ENCODE peak calls at places on chromosomes 4 and X, in nine cellular contexts. One of them, this sample, is unnamed.

GRCh38 chr4:129438582-129438981 is 342.6 kb downstream of the C4orf33 start:
- DNase-seq in brain microvascular endothelial cell: no peak
- DNase-seq in EL: no peak
- DNase-seq in ACHN: no peak
- DNase-seq in cardiac fibroblast: no peak
- DNase-seq in CMK: no peak
- DNase-seq in lower lobe of right lung: no peak
- DNase-seq in AG09309: no peak
- DNase-seq in GM23248: no peak
- DNase-seq in this sample: no peak

GRCh38 chr4:71472946-71473345 is 134.1 kb downstream of the SLC4A4 start:
- DNase-seq in brain microvascular endothelial cell: peak
- DNase-seq in EL: peak
- DNase-seq in ACHN: peak
- DNase-seq in cardiac fibroblast: peak
- DNase-seq in CMK: no peak
- DNase-seq in lower lobe of right lung: no peak
- DNase-seq in AG09309: peak
- DNase-seq in GM23248: peak
- DNase-seq in this sample: no peak

GRCh38 chrX:10041383-10041782 is 74.2 kb downstream of the CLDN34 start:
- DNase-seq in brain microvascular endothelial cell: no peak
- DNase-seq in EL: no peak
- DNase-seq in ACHN: peak
- DNase-seq in cardiac fibroblast: no peak
- DNase-seq in CMK: no peak
- DNase-seq in lower lobe of right lung: no peak
- DNase-seq in AG09309: peak
- DNase-seq in GM23248: peak
- DNase-seq in this sample: no peak

GRCh38 chr4:107733431-107733925 is 13.4 kb upstream of the PAPSS1 start:
- DNase-seq in brain microvascular endothelial cell: no peak
- DNase-seq in EL: no peak
- DNase-seq in ACHN: no peak
- DNase-seq in cardiac fibroblast: no peak
- DNase-seq in CMK: no peak
- DNase-seq in lower lobe of right lung: no peak
- DNase-seq in AG09309: no peak
- DNase-seq in GM23248: no peak
- DNase-seq in this sample: no peak

GRCh38 chr4:1234296-1234695 is 14.6 kb downstream of the CTBP1 start:
- DNase-seq in brain microvascular endothelial cell: no peak
- DNase-seq in EL: no peak
- DNase-seq in ACHN: no peak
- DNase-seq in cardiac fibroblast: peak
- DNase-seq in CMK: no peak
- DNase-seq in lower lobe of right lung: peak
- DNase-seq in AG09309: no peak
- DNase-seq in GM23248: peak
- DNase-seq in this sample: no peak

GRCh38 chrX:153970398-153971123 is 1.1 kb downstream of the HCFC1 start:
- DNase-seq in brain microvascular endothelial cell: peak
- DNase-seq in EL: peak
- DNase-seq in ACHN: peak
- DNase-seq in cardiac fibroblast: peak
- DNase-seq in CMK: no peak
- DNase-seq in lower lobe of right lung: no peak
- DNase-seq in AG09309: peak
- DNase-seq in GM23248: peak
- DNase-seq in this sample: peak

GRCh38 chr4:23006756-23007155 is 314.0 kb downstream of the GBA3 start:
- DNase-seq in brain microvascular endothelial cell: no peak
- DNase-seq in EL: peak
- DNase-seq in ACHN: no peak
- DNase-seq in cardiac fibroblast: no peak
- DNase-seq in CMK: no peak
- DNase-seq in lower lobe of right lung: no peak
- DNase-seq in AG09309: peak
- DNase-seq in GM23248: peak
- DNase-seq in this sample: no peak

GRCh38 chr4:134243742-134244713 is 42.4 kb upstream of the PABPC4L start:
- DNase-seq in brain microvascular endothelial cell: no peak
- DNase-seq in EL: no peak
- DNase-seq in ACHN: no peak
- DNase-seq in cardiac fibroblast: no peak
- DNase-seq in CMK: no peak
- DNase-seq in lower lobe of right lung: peak
- DNase-seq in AG09309: no peak
- DNase-seq in GM23248: no peak
- DNase-seq in this sample: peak

GRCh38 chr4:65370709-65371108 is 299.6 kb downstream of the EPHA5 start:
- DNase-seq in brain microvascular endothelial cell: no peak
- DNase-seq in EL: no peak
- DNase-seq in ACHN: no peak
- DNase-seq in cardiac fibroblast: no peak
- DNase-seq in CMK: no peak
- DNase-seq in lower lobe of right lung: no peak
- DNase-seq in AG09309: no peak
- DNase-seq in GM23248: no peak
- DNase-seq in this sample: no peak

GRCh38 chrX:41384041-41384705 is 50.2 kb downstream of the DDX3X start:
- DNase-seq in brain microvascular endothelial cell: peak
- DNase-seq in EL: peak
- DNase-seq in ACHN: peak
- DNase-seq in cardiac fibroblast: peak
- DNase-seq in CMK: no peak
- DNase-seq in lower lobe of right lung: peak
- DNase-seq in AG09309: peak
- DNase-seq in GM23248: peak
- DNase-seq in this sample: peak

GRCh38 chr4:169618986-169619385 is 1.4 kb upstream of the CLCN3 start:
- DNase-seq in brain microvascular endothelial cell: no peak
- DNase-seq in EL: no peak
- DNase-seq in ACHN: no peak
- DNase-seq in cardiac fibroblast: no peak
- DNase-seq in CMK: no peak
- DNase-seq in lower lobe of right lung: no peak
- DNase-seq in AG09309: no peak
- DNase-seq in GM23248: no peak
- DNase-seq in this sample: no peak

GRCh38 chr4:56468097-56468422 is 643 bp downstream of the SRP72 start:
- DNase-seq in brain microvascular endothelial cell: peak
- DNase-seq in EL: peak
- DNase-seq in ACHN: peak
- DNase-seq in cardiac fibroblast: peak
- DNase-seq in CMK: peak
- DNase-seq in lower lobe of right lung: no peak
- DNase-seq in AG09309: no peak
- DNase-seq in GM23248: peak
- DNase-seq in this sample: peak

GRCh38 chrX:150567645-150568319 is 639 bp upstream of the MTM1 start:
- DNase-seq in brain microvascular endothelial cell: no peak
- DNase-seq in EL: no peak
- DNase-seq in ACHN: no peak
- DNase-seq in cardiac fibroblast: no peak
- DNase-seq in CMK: no peak
- DNase-seq in lower lobe of right lung: no peak
- DNase-seq in AG09309: no peak
- DNase-seq in GM23248: no peak
- DNase-seq in this sample: no peak